ENCODE peak calls at places on chromosomes 6 and 20, in five cellular contexts. K is IMR-90, O is A549, M is K562, J is HepG2. W is an unnamed sample.
A peak's percentile ranks its signal among the peaks of the same experiment; 100 is the strongest.

GRCh38 chr20:23244207-23244915 is 106.2 kb upstream of the NXT1 start:
- DNase-seq in K (no peak), O (no peak), M (no peak), J (no peak), W (no peak)

GRCh38 chr6:42227173-42227850 is 9.7 kb upstream of the MRPS10 start:
- DNase-seq in K (no peak), O (no peak), M (no peak), J (no peak), W (no peak)

GRCh38 chr6:27867051-27867940 is 44.9 kb downstream of the OR2B2 start:
- DNase-seq in K (peak; percentile 78), O (peak; percentile 61), M (peak; percentile 63), J (peak; percentile 58), W (no peak)

GRCh38 chr6:170187669-170188566 is 103.0 kb downstream of the DLL1 start:
- DNase-seq in K (no peak), O (no peak), M (no peak), J (no peak), W (no peak)

GRCh38 chr20:48749437-48749836 is 78.4 kb downstream of the PREX1 start:
- DNase-seq in K (no peak), O (no peak), M (no peak), J (no peak), W (no peak)

GRCh38 chr20:13492001-13492480 is 146.7 kb downstream of the TASP1 start:
- DNase-seq in K (peak; percentile 72), O (peak; percentile 31), M (no peak), J (no peak), W (no peak)

GRCh38 chr20:53642196-53643030 is 48.8 kb upstream of the ZNF217 start:
- DNase-seq in K (peak; percentile 50), O (peak; percentile 90), M (peak; percentile 61), J (peak; percentile 99), W (no peak)

GRCh38 chr20:50690979-50691584 is at the start of gene RIPOR3:
- DNase-seq in K (no peak), O (no peak), M (peak; percentile 85), J (no peak), W (peak; percentile 67)

GRCh38 chr6:3612341-3613041 is 139.0 kb downstream of the PXDC1 start:
- DNase-seq in K (peak; percentile 85), O (peak; percentile 88), M (no peak), J (peak; percentile 27), W (peak; percentile 24)

GRCh38 chr20:46438156-46438750 is 31.8 kb upstream of the ELMO2 start:
- DNase-seq in K (peak; percentile 32), O (peak; percentile 50), M (peak; percentile 15), J (peak; percentile 50), W (peak; percentile 3)

GRCh38 chr20:11814276-11814675 is 103.4 kb upstream of the BTBD3 start:
- DNase-seq in K (peak; percentile 91), O (no peak), M (no peak), J (no peak), W (no peak)

GRCh38 chr6:93139408-93140081 is 279.8 kb downstream of the EPHA7 start:
- DNase-seq in K (no peak), O (no peak), M (no peak), J (no peak), W (no peak)

GRCh38 chr20:60558491-60558890 is 600.3 kb downstream of the CDH26 start:
- DNase-seq in K (no peak), O (no peak), M (no peak), J (no peak), W (no peak)

GRCh38 chr20:60565093-60565492 is 606.9 kb downstream of the CDH26 start:
- DNase-seq in K (no peak), O (no peak), M (no peak), J (no peak), W (no peak)

GRCh38 chr20:60559462-60559861 is 601.2 kb downstream of the CDH26 start:
- DNase-seq in K (no peak), O (no peak), M (no peak), J (no peak), W (no peak)
- TF ChIP-seq MAFK in K (no peak), O (no peak), M (no peak), J (no peak), W (no peak)

GRCh38 chr6:105968230-105968954 is 117.7 kb upstream of the PRDM1 start:
- DNase-seq in K (peak; percentile 69), O (peak; percentile 29), M (no peak), J (peak; percentile 49), W (no peak)
- TF ChIP-seq MAFK in K (peak; percentile 70), O (peak; percentile 37), M (no peak), J (no peak), W (no peak)

DNA sequence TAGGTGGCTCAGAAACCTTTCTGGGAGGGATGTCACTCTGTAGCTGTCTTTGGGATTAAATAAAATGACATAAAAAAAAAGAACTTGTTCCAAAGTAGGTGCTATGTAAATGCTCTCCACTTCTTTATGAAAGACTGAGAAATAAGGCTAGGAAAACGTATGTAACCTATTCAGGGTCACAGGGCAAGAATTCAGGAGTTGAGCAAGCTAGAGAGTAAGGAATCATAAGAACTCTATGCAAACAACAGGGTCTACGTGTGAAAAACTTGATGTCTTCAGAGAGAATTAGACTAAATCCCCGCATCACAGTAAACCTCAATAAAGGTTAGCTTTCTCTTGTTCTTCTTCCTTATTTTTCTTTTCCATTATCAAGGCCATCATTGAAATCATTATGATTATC is 59.2 kb downstream of the LAMA4 start:
- DNase-seq in K (no peak), O (no peak), M (no peak), J (no peak), W (no peak)
- TF ChIP-seq MAFK in K (no peak), O (no peak), M (no peak), J (no peak), W (no peak)

DNA sequence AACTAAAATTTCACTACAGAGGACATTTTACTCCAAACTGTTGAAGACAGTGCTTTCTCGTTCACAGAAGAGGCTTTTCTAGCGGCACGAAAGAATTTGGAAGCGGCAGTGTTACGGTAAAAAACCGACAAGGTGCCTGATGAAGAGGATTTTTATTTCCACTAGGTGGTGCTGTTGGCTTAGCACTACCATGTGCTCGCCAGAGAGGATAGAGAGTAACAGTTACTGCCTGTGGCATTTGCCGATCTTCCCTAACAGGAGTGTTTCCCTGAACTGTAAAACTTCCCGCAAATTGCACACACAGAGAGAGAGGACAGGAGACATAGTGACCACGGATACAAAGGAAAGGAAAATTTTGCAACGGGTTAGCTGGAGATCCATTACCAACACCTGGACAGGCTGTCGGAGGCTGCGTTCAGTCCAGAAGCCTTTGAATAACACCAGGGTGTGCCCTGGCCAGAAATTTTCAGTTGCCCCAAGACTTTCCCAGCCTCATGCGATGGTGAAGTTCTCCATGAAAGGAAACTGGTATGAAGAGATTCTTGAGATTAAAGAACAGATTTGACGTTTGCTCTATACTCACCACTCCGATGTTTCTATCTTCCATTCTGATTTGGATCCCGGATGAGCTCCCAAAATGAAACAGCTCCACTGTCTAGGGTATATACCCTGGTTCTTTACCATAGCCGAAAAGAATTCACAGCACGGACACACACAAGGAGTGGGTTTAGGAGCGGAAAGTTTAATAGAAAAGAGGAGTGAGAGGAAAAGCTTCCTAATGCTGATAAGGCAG is 48.1 kb downstream of the HLA-DPB1 start:
- DNase-seq in K (peak; percentile 30), O (peak; percentile 59), M (peak; percentile 69), J (peak; percentile 55), W (no peak)
- TF ChIP-seq MAFK in K (no peak), O (no peak), M (no peak), J (no peak), W (no peak)

GRCh38 chr6:142374965-142375733 is 73.3 kb downstream of the ADGRG6 start:
- DNase-seq in K (peak; percentile 83), O (peak; percentile 97), M (no peak), J (peak; percentile 99), W (no peak)

GRCh38 chr6:142377112-142377848 is 75.5 kb downstream of the ADGRG6 start:
- DNase-seq in K (peak; percentile 26), O (peak; percentile 90), M (no peak), J (peak; percentile 69), W (peak; percentile 47)

GRCh38 chr6:142376115-142376514 is 74.3 kb downstream of the ADGRG6 start:
- DNase-seq in K (no peak), O (peak; percentile 61), M (no peak), J (peak; percentile 78), W (no peak)

GRCh38 chr6:142380626-142381025 is 78.8 kb downstream of the ADGRG6 start:
- DNase-seq in K (no peak), O (peak; percentile 47), M (no peak), J (no peak), W (no peak)

GRCh38 chr6:142378138-142378875 is 76.5 kb downstream of the ADGRG6 start:
- DNase-seq in K (peak; percentile 89), O (peak; percentile 83), M (no peak), J (peak; percentile 87), W (no peak)
- TF ChIP-seq MAFK in K (no peak), O (no peak), M (no peak), J (no peak), W (no peak)

W was measured in H1.